ENCODE peak calls at places on chromosomes 13 and 19, in ten cellular contexts. U is SK-N-SH, Q is A549, A is AG10803, M is ascending aorta, K is heart right ventricle, C is heart left ventricle, P is fibroblast of villous mesenchyme, O is BJ, X is fibroblast of mammary gland. Z is an unnamed sample.

GRCh38 chr19:22428299-22428913 is 6.3 kb upstream of the ZNF98 start:
- DNase-seq in U (no peak), Q (no peak), A (no peak), M (no peak), K (no peak), C (no peak), P (no peak), O (no peak), X (no peak), Z (no peak)

GRCh38 chr19:40716031-40716654 is 543 bp downstream of the COQ8B start:
- DNase-seq in U (no peak), Q (peak), A (no peak), M (no peak), K (no peak), C (no peak), P (no peak), O (no peak), X (peak), Z (peak)

GRCh38 chr19:49103331-49104085 is 10.7 kb upstream of the LIN7B start:
- DNase-seq in U (no peak), Q (no peak), A (no peak), M (no peak), K (no peak), C (no peak), P (no peak), O (no peak), X (no peak), Z (no peak)

GRCh38 chr19:33159149-33159548 is 27.2 kb downstream of the WDR88 start:
- DNase-seq in U (no peak), Q (no peak), A (no peak), M (no peak), K (no peak), C (no peak), P (no peak), O (no peak), X (no peak), Z (no peak)

GRCh38 chr13:88622362-88622973 is 951.3 kb downstream of the SLITRK5 start:
- DNase-seq in U (no peak), Q (no peak), A (no peak), M (no peak), K (no peak), C (no peak), P (no peak), O (no peak), X (no peak), Z (no peak)

GRCh38 chr19:9865732-9866627 is 30.9 kb downstream of the PIN1 start:
- DNase-seq in U (no peak), Q (no peak), A (no peak), M (no peak), K (no peak), C (no peak), P (no peak), O (no peak), X (no peak), Z (no peak)

GRCh38 chr13:25171517-25172302 is at the start of gene AMER2:
- DNase-seq in U (peak), Q (no peak), A (peak), M (no peak), K (no peak), C (no peak), P (peak), O (no peak), X (peak), Z (peak)

GRCh38 chr19:5580116-5580515 is 12.4 kb upstream of the TINCR start:
- DNase-seq in U (no peak), Q (no peak), A (no peak), M (no peak), K (no peak), C (no peak), P (peak), O (no peak), X (no peak), Z (no peak)

GRCh38 chr19:9075064-9075964 is 11.5 kb upstream of the OR1M1 start:
- DNase-seq in U (peak), Q (peak), A (peak), M (peak), K (peak), C (peak), P (peak), O (peak), X (peak), Z (peak)

GRCh38 chr19:44753932-44754742 is 5.6 kb downstream of the BCL3 start:
- DNase-seq in U (peak), Q (peak), A (peak), M (peak), K (peak), C (peak), P (peak), O (no peak), X (peak), Z (peak)

GRCh38 chr13:108948269-108948671 is 318.9 kb downstream of the MYO16 start:
- DNase-seq in U (no peak), Q (peak), A (peak), M (no peak), K (no peak), C (no peak), P (no peak), O (no peak), X (peak), Z (no peak)

GRCh38 chr19:33278403-33279269 is 23.7 kb downstream of the CEBPA start:
- DNase-seq in U (no peak), Q (no peak), A (no peak), M (no peak), K (no peak), C (no peak), P (no peak), O (no peak), X (no peak), Z (no peak)

GRCh38 chr19:11136400-11137101 is 19.0 kb downstream of the SPC24 start:
- DNase-seq in U (no peak), Q (no peak), A (no peak), M (no peak), K (no peak), C (no peak), P (no peak), O (no peak), X (no peak), Z (no peak)

GRCh38 chr19:45470147-45471081 is 2.6 kb downstream of the FOSB start:
- DNase-seq in U (no peak), Q (peak), A (peak), M (peak), K (no peak), C (peak), P (peak), O (no peak), X (peak), Z (peak)

GRCh38 chr13:26372747-26373146 is 118.8 kb downstream of the CDK8 start:
- DNase-seq in U (no peak), Q (no peak), A (no peak), M (no peak), K (no peak), C (no peak), P (no peak), O (no peak), X (no peak), Z (no peak)

GRCh38 chr19:1163934-1164683 is 10.0 kb downstream of the SBNO2 start:
- DNase-seq in U (no peak), Q (no peak), A (no peak), M (no peak), K (no peak), C (peak), P (no peak), O (no peak), X (no peak), Z (no peak)

GRCh38 chr13:79909664-79910063 is 428.7 kb downstream of the NDFIP2 start:
- DNase-seq in U (no peak), Q (no peak), A (no peak), M (no peak), K (no peak), C (no peak), P (no peak), O (no peak), X (no peak), Z (no peak)

GRCh38 chr13:60318186-60318585 is 78.8 kb upstream of the TDRD3 start:
- DNase-seq in U (no peak), Q (no peak), A (no peak), M (no peak), K (no peak), C (no peak), P (no peak), O (no peak), X (no peak), Z (no peak)

GRCh38 chr13:41384749-41385503 is 72.4 kb upstream of the RGCC start:
- DNase-seq in U (no peak), Q (peak), A (peak), M (no peak), K (no peak), C (no peak), P (no peak), O (no peak), X (peak), Z (peak)

GRCh38 chr19:42441047-42441440 is 1.7 kb downstream of the CXCL17 start:
- DNase-seq in U (no peak), Q (no peak), A (no peak), M (no peak), K (no peak), C (no peak), P (no peak), O (no peak), X (no peak), Z (no peak)

GRCh38 chr13:40406405-40407138 is 259.9 kb downstream of the FOXO1 start:
- DNase-seq in U (no peak), Q (peak), A (peak), M (no peak), K (no peak), C (no peak), P (peak), O (peak), X (peak), Z (peak)

GRCh38 chr13:113066746-113067145 is 38.8 kb upstream of the F7 start:
- DNase-seq in U (no peak), Q (no peak), A (no peak), M (no peak), K (no peak), C (no peak), P (no peak), O (no peak), X (no peak), Z (no peak)

GRCh38 chr19:43425567-43426392 is 11.1 kb downstream of the TEX101 start:
- DNase-seq in U (no peak), Q (peak), A (peak), M (no peak), K (no peak), C (no peak), P (peak), O (no peak), X (peak), Z (peak)

GRCh38 chr19:17455711-17456123 is 5.0 kb downstream of the NXNL1 start:
- DNase-seq in U (peak), Q (no peak), A (no peak), M (no peak), K (no peak), C (no peak), P (no peak), O (no peak), X (no peak), Z (no peak)

GRCh38 chr13:20064128-20064527 is 96.7 kb downstream of the GJA3 start:
- DNase-seq in U (no peak), Q (no peak), A (no peak), M (no peak), K (no peak), C (no peak), P (peak), O (no peak), X (peak), Z (no peak)

GRCh38 chr13:24512208-24513068 is at the start of gene PARP4:
- DNase-seq in U (peak), Q (peak), A (peak), M (peak), K (peak), C (peak), P (peak), O (peak), X (peak), Z (peak)

GRCh38 chr19:46481947-46482346 is 10.6 kb upstream of the PNMA8A start:
- DNase-seq in U (no peak), Q (no peak), A (peak), M (no peak), K (peak), C (peak), P (no peak), O (no peak), X (peak), Z (peak)

GRCh38 chr13:46914341-46914740 is 17.5 kb upstream of the HTR2A start:
- DNase-seq in U (no peak), Q (no peak), A (peak), M (no peak), K (no peak), C (no peak), P (no peak), O (no peak), X (no peak), Z (no peak)

GRCh38 chr13:107586216-107586615 is 629.1 kb downstream of the LIG4 start:
- DNase-seq in U (no peak), Q (no peak), A (peak), M (no peak), K (no peak), C (no peak), P (peak), O (peak), X (peak), Z (no peak)

GRCh38 chr19:7500811-7501450 is 12.1 kb upstream of the PEX11G start:
- DNase-seq in U (peak), Q (peak), A (no peak), M (no peak), K (no peak), C (no peak), P (peak), O (no peak), X (peak), Z (peak)

DNA sequence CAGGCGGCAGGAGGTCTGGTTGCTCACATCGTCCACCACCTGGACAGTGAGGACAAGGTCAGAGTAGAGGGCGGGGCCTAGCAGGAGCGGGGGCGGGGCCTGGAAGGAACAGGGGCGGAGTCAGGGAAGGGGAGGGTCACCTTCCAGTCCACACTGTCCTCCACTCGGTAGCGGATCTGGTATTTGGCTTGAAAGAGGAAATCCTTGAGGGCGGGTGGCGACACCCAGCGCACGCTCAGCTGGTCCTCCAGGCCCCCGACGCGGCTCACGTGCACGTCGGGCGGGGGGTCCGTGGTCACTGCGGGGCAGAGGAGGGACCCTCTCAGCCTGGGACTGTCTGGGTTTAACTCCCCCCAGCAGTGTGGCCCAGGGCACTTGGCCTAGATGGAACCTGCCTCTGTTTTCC is 8.2 kb downstream of the REX1BD start:
- DNase-seq in U (peak), Q (peak), A (peak), M (no peak), K (no peak), C (no peak), P (peak), O (no peak), X (no peak), Z (peak)
- H3K4me3 ChIP-seq in U (no peak), Q (no peak), A (no peak), M (no peak), K (no peak), C (no peak), P (no peak), O (no peak), X (no peak), Z (no peak)

DNA sequence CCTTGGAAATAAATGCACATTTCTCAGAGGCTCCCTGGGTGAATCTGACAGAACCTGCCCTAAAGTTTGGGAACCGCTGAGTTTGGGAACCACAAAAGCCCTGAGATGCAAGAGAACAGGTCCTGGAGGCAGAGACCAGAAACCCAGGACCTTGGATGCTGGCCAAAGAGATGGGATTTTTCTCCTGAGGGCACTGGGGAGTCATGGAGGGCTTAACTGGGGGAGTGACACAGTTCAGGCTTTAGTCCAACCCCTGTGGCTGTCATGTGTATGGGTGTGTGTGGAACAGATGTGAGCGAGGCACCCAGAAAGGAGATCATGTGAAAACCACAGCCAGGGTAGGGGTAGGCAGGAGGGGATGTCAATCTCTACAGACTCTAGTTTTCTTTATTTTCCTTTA is 3.9 kb upstream of the NCCRP1 start:
- DNase-seq in U (peak), Q (no peak), A (no peak), M (no peak), K (no peak), C (no peak), P (peak), O (no peak), X (no peak), Z (no peak)
- TF ChIP-seq CTCF in U (no peak), Q (no peak), A (no peak), M (no peak), K (no peak), C (no peak), P (no peak), O (no peak), X (no peak), Z (no peak)

GRCh38 chr19:47572635-47573034 is 313 bp downstream of the ZNF541 start:
- DNase-seq in U (no peak), Q (no peak), A (no peak), M (no peak), K (no peak), C (no peak), P (no peak), O (no peak), X (no peak), Z (no peak)
- H3K4me3 ChIP-seq in U (peak), Q (no peak), A (no peak), M (peak), K (no peak), C (peak), P (no peak), O (no peak), X (no peak), Z (no peak)

GRCh38 chr19:2311093-2311492 is 3.1 kb upstream of the LINGO3 start:
- DNase-seq in U (no peak), Q (no peak), A (no peak), M (no peak), K (no peak), C (no peak), P (no peak), O (no peak), X (no peak), Z (no peak)
- TF ChIP-seq CTCF in U (no peak), Q (no peak), A (no peak), M (no peak), K (no peak), C (no peak), P (no peak), O (no peak), X (no peak), Z (no peak)

GRCh38 chr19:4057913-4058695 is 8.6 kb downstream of the ZBTB7A start:
- DNase-seq in U (no peak), Q (peak), A (peak), M (peak), K (peak), C (peak), P (peak), O (peak), X (peak), Z (peak)
- H3K4me3 ChIP-seq in U (no peak), Q (peak), A (peak), M (peak), K (peak), C (no peak), P (peak), O (peak), X (peak), Z (peak)